ENCODE peak calls at places on chromosomes 5 and 9, in four cellular contexts. One of them, this sample, is unnamed.

GRCh38 chr5:10607666-10608442 is 44.0 kb downstream of the ANKRD33B start:
- DNase-seq in GM12878: peak
- DNase-seq in WTC11: no peak
- DNase-seq in HepG2: no peak
- DNase-seq in this sample: peak

GRCh38 chr5:62538017-62538942 is 40.3 kb upstream of the LRRC70 start:
- DNase-seq in HepG2: peak
- DNase-seq in GM12878: peak
- DNase-seq in WTC11: no peak
- DNase-seq in this sample: peak

GRCh38 chr9:135275163-135275925 is 187.9 kb downstream of the OLFM1 start:
- DNase-seq in WTC11: no peak
- DNase-seq in GM12878: no peak
- DNase-seq in HepG2: no peak
- DNase-seq in this sample: no peak

GRCh38 chr5:80411589-80412219 is 3.8 kb downstream of the ZFYVE16 start:
- DNase-seq in HepG2: no peak
- DNase-seq in GM12878: no peak
- DNase-seq in WTC11: no peak
- DNase-seq in this sample: no peak

GRCh38 chr5:65816729-65817128 is 94.7 kb downstream of the NLN start:
- DNase-seq in WTC11: no peak
- DNase-seq in HepG2: no peak
- DNase-seq in GM12878: no peak
- DNase-seq in this sample: no peak

GRCh38 chr5:125137535-125137934 is 391.1 kb upstream of the ZNF608 start:
- DNase-seq in GM12878: no peak
- DNase-seq in WTC11: no peak
- DNase-seq in HepG2: peak
- DNase-seq in this sample: no peak

GRCh38 chr5:150540615-150541396 is 32.9 kb downstream of the NDST1 start:
- DNase-seq in WTC11: no peak
- DNase-seq in HepG2: peak
- DNase-seq in GM12878: no peak
- DNase-seq in this sample: no peak

GRCh38 chr5:135449608-135450007 is 2.5 kb upstream of the DCANP1 start:
- DNase-seq in GM12878: no peak
- DNase-seq in HepG2: no peak
- DNase-seq in WTC11: no peak
- DNase-seq in this sample: no peak

GRCh38 chr9:114803886-114804285 is 2.0 kb downstream of the TNFSF15 start:
- DNase-seq in GM12878: no peak
- DNase-seq in WTC11: no peak
- DNase-seq in HepG2: no peak
- DNase-seq in this sample: no peak

GRCh38 chr9:15142903-15143534 is 164.0 kb downstream of the TTC39B start:
- DNase-seq in GM12878: no peak
- DNase-seq in WTC11: no peak
- DNase-seq in HepG2: peak
- DNase-seq in this sample: peak

GRCh38 chr9:121781701-121782464 is 130.4 kb downstream of the DAB2IP start:
- DNase-seq in GM12878: no peak
- DNase-seq in HepG2: no peak
- DNase-seq in WTC11: no peak
- DNase-seq in this sample: no peak

GRCh38 chr9:18775969-18776368 is 257.0 kb downstream of the SAXO1 start:
- DNase-seq in GM12878: no peak
- DNase-seq in WTC11: no peak
- DNase-seq in HepG2: no peak
- DNase-seq in this sample: no peak

GRCh38 chr5:17412760-17413671 is 85.0 kb upstream of the TAF11L2 start:
- DNase-seq in WTC11: no peak
- DNase-seq in GM12878: no peak
- DNase-seq in HepG2: no peak
- DNase-seq in this sample: peak

GRCh38 chr5:67792891-67793290 is 422.7 kb upstream of the PIK3R1 start:
- DNase-seq in WTC11: no peak
- DNase-seq in HepG2: no peak
- DNase-seq in GM12878: no peak
- DNase-seq in this sample: no peak

GRCh38 chr5:141084487-141084989 is 9.9 kb upstream of the PCDHB2 start:
- DNase-seq in HepG2: peak
- DNase-seq in GM12878: no peak
- DNase-seq in WTC11: peak
- DNase-seq in this sample: peak

GRCh38 chr5:35360671-35361070 is 130.4 kb upstream of the PRLR start:
- DNase-seq in HepG2: no peak
- DNase-seq in GM12878: no peak
- DNase-seq in WTC11: no peak
- DNase-seq in this sample: no peak

GRCh38 chr5:35365756-35366155 is 135.5 kb upstream of the PRLR start:
- DNase-seq in GM12878: no peak
- DNase-seq in HepG2: no peak
- DNase-seq in WTC11: no peak
- DNase-seq in this sample: no peak

GRCh38 chr5:35364350-35364749 is 134.1 kb upstream of the PRLR start:
- DNase-seq in WTC11: no peak
- DNase-seq in HepG2: no peak
- DNase-seq in GM12878: no peak
- DNase-seq in this sample: no peak

GRCh38 chr5:35362772-35363171 is 132.5 kb upstream of the PRLR start:
- DNase-seq in HepG2: no peak
- DNase-seq in WTC11: no peak
- DNase-seq in GM12878: no peak
- DNase-seq in this sample: no peak

DNA sequence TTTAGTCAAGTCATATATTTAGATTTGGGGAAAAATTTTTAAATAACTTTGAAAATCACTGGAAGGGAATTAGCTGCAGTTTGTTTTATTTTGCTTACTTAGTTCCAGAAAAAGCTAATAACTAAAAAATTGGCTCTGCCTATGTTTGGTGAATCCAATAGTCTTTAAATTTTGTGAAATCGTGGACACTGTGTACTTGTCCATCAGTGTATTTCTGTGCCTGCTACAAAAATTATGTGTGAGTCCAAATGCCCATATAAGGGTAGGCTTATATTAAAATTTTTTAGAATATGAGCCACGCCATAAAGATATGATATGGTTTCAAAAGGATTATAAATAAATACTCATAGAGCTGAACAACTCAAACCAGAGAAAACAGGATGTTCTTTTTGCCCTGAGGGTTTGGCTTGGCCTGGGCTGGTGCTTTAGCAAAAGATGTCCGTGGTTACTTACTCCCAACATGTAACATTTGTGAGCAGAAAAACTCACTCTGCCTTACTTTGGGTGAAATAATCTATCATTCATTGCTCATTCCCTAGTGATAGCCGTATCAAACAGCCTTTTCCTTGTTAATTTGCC is 133.2 kb upstream of the PRLR start:
- DNase-seq in HepG2: no peak
- DNase-seq in GM12878: no peak
- DNase-seq in WTC11: no peak
- DNase-seq in this sample: no peak
- TF ChIP-seq NR2C2 in HepG2: no peak
- TF ChIP-seq NR2C2 in GM12878: no peak
- TF ChIP-seq NR2C2 in WTC11: no peak
- TF ChIP-seq NR2C2 in this sample: no peak

GRCh38 chr5:155092318-155092717 is 78.8 kb downstream of the KIF4B start:
- DNase-seq in WTC11: no peak
- DNase-seq in HepG2: no peak
- DNase-seq in GM12878: no peak
- DNase-seq in this sample: no peak
- TF ChIP-seq NR2C2 in WTC11: no peak
- TF ChIP-seq NR2C2 in HepG2: no peak
- TF ChIP-seq NR2C2 in GM12878: no peak
- TF ChIP-seq NR2C2 in this sample: no peak

DNA sequence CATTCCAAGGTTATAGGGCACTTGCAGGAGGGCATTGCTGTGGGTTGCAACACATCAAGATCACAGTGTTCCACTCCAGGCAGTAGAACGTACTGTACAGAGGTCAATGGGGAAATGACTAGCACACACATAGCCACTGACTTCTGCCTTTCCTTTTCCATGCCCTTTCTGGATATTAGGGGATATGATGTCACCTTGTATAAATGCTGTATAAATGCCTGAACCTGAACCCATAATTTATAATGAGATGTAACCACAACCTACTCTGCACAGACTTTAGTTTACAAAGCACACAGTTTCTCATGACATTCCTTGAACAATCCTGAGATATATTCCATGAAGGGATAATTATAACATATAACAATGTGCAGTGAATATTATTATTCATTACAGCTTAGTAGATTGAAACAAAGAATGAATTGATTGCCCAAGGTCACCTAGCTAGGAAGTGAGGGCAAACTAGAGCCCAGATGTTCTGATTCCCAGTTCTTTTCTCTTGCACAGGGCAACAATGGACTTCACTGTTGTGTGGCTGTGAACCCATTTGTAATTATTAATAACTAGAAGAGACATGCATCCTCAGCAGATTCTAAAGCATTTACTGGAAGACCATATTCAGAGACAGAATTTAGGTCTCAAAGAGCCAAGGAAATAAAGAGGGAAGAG is 5.6 kb upstream of the ABLIM3 start:
- DNase-seq in WTC11: no peak
- DNase-seq in HepG2: no peak
- DNase-seq in GM12878: no peak
- DNase-seq in this sample: no peak
- TF ChIP-seq NR2C2 in WTC11: no peak
- TF ChIP-seq NR2C2 in HepG2: no peak
- TF ChIP-seq NR2C2 in GM12878: no peak
- TF ChIP-seq NR2C2 in this sample: no peak

DNA sequence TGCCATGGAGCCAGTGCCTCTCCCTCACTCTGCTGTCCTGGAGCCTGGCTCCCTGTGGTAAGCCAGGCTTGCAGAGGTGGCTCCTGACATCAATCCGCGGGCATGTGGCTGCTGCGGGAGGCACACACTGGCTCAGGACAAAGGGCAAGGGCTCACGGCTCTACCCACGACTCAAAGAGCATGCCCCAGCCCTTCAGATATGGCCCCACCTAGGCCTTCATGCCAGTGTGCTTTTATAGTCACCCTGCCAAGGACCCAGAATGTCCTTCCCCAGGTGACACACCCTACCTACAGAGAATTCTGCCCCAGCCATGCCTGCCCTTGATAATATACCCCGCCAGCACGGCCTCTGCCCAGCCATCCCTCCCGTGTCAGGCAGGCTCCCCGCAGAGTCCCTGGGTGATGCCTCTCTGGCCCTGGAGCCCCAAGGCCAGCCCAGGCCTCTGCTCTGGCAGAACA is 1.6 kb downstream of the MGAT4B start:
- DNase-seq in WTC11: no peak
- DNase-seq in HepG2: no peak
- DNase-seq in GM12878: no peak
- DNase-seq in this sample: no peak
- TF ChIP-seq NR2C2 in WTC11: no peak
- TF ChIP-seq NR2C2 in HepG2: no peak
- TF ChIP-seq NR2C2 in GM12878: no peak
- TF ChIP-seq NR2C2 in this sample: no peak

GRCh38 chr5:92605591-92605990 is 975.4 kb downstream of the NR2F1-AS1 start:
- DNase-seq in GM12878: no peak
- DNase-seq in WTC11: no peak
- DNase-seq in HepG2: no peak
- DNase-seq in this sample: no peak
- TF ChIP-seq NR2C2 in GM12878: no peak
- TF ChIP-seq NR2C2 in WTC11: no peak
- TF ChIP-seq NR2C2 in HepG2: no peak
- TF ChIP-seq NR2C2 in this sample: no peak

DNA sequence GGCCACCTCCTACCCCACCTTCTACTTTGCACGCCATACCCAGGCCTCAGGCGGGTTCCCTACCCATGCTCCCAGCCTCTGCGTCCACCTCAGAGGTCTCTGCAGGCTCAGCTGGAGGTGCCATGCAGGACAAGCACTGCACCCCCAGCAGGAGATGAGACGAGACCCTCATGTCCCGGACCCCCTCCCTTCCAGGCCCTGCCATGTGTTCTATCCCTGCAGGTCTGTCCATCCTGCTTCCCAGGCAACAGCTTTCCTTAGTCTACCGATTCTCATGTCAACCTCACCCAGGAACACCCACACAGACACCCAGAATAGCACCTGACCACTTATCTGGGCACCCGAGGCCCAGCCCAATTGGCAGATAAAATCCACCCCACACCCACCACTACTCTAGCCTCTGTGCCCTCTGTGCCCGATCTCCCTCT is 52.1 kb downstream of the SEMA4D start:
- DNase-seq in GM12878: no peak
- DNase-seq in WTC11: no peak
- DNase-seq in HepG2: no peak
- DNase-seq in this sample: no peak
- TF ChIP-seq NR2C2 in GM12878: no peak
- TF ChIP-seq NR2C2 in WTC11: no peak
- TF ChIP-seq NR2C2 in HepG2: no peak
- TF ChIP-seq NR2C2 in this sample: no peak

GRCh38 chr5:55593115-55593472 is 58.3 kb upstream of the PLPP1 start:
- DNase-seq in HepG2: no peak
- DNase-seq in WTC11: no peak
- DNase-seq in GM12878: no peak
- DNase-seq in this sample: no peak
- TF ChIP-seq NR2C2 in HepG2: no peak
- TF ChIP-seq NR2C2 in WTC11: no peak
- TF ChIP-seq NR2C2 in GM12878: no peak
- TF ChIP-seq NR2C2 in this sample: no peak

GRCh38 chr5:1663186-1663585 is 136.5 kb downstream of the MRPL36 start:
- DNase-seq in HepG2: no peak
- DNase-seq in WTC11: no peak
- DNase-seq in GM12878: no peak
- DNase-seq in this sample: no peak

GRCh38 chr5:1660511-1660910 is 136.8 kb upstream of the LPCAT1 start:
- DNase-seq in GM12878: no peak
- DNase-seq in WTC11: no peak
- DNase-seq in HepG2: no peak
- DNase-seq in this sample: no peak

GRCh38 chr5:1661311-1661710 is 137.6 kb upstream of the LPCAT1 start:
- DNase-seq in WTC11: no peak
- DNase-seq in GM12878: no peak
- DNase-seq in HepG2: no peak
- DNase-seq in this sample: no peak

GRCh38 chr5:1661831-1662558 is 137.6 kb downstream of the MRPL36 start:
- DNase-seq in HepG2: no peak
- DNase-seq in WTC11: no peak
- DNase-seq in GM12878: no peak
- DNase-seq in this sample: no peak

DNA sequence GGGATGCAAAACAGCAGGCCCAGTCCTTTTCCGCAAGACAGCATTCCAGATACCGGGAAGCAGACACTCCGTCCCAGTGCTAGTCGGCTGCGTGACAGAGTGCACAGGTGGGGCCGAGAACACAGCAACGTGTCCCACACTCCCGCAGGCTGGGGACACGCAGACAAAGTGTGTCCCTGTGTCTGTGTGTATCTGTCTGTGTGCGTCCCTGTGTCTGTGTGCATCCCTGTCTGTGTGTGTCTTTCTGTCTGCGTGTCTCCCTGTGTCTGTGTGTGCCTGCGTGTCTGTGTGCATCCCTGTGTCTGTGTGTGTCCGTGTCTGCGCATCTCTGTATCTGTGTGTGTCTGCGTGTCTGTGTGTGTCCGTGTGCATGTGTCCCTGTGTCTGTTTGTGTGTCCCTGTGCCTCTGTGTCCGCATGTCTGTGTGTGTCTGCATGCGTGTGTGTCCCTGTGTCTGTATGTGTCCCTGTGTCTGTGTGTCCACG is 137.0 kb downstream of the MRPL36 start:
- DNase-seq in WTC11: no peak
- DNase-seq in HepG2: no peak
- DNase-seq in GM12878: no peak
- DNase-seq in this sample: no peak
- TF ChIP-seq NR2C2 in WTC11: no peak
- TF ChIP-seq NR2C2 in HepG2: no peak
- TF ChIP-seq NR2C2 in GM12878: no peak
- TF ChIP-seq NR2C2 in this sample: no peak

GRCh38 chr5:158541535-158541934 is 558.2 kb downstream of the EBF1 start:
- DNase-seq in GM12878: no peak
- DNase-seq in WTC11: no peak
- DNase-seq in HepG2: no peak
- DNase-seq in this sample: no peak
- TF ChIP-seq NR2C2 in GM12878: no peak
- TF ChIP-seq NR2C2 in WTC11: no peak
- TF ChIP-seq NR2C2 in HepG2: no peak
- TF ChIP-seq NR2C2 in this sample: no peak